ENCODE peak calls at places on chromosomes 13 and 19, in five cellular contexts. V, N, L, D and S are unnamed samples.

GRCh38 chr13:28117689-28118377 is 17.5 kb upstream of the FLT3 start:
- DNase-seq in N (no peak), L (no peak), V (peak; percentile 48), D (peak; percentile 60), S (peak; percentile 78)

GRCh38 chr13:113819341-113819730 is 44.5 kb downstream of the GAS6 start:
- DNase-seq in D (no peak), L (no peak), V (no peak), N (no peak), S (no peak)

GRCh38 chr19:18848860-18849661 is 17.3 kb downstream of the UPF1 start:
- DNase-seq in D (peak; percentile 49), V (peak; percentile 82), N (no peak), L (no peak), S (peak; percentile 74)

GRCh38 chr13:46846736-46847135 is 49.8 kb upstream of the ESD start:
- DNase-seq in L (peak; percentile 12), D (no peak), N (no peak), V (no peak), S (no peak)

GRCh38 chr13:52786747-52787146 is 47.1 kb upstream of the CNMD start:
- DNase-seq in V (no peak), L (no peak), D (no peak), N (no peak), S (no peak)

GRCh38 chr13:99655351-99656091 is 154.2 kb downstream of the TM9SF2 start:
- DNase-seq in L (no peak), N (peak; percentile 90), D (no peak), V (no peak), S (no peak)

GRCh38 chr19:19591133-19591825 is 27.2 kb downstream of the PBX4 start:
- DNase-seq in D (peak; percentile 35), N (peak; percentile 94), V (no peak), L (no peak), S (no peak)

GRCh38 chr19:5826531-5827341 is 12.8 kb downstream of the FUT6 start:
- DNase-seq in L (peak; percentile 90), D (peak; percentile 88), V (peak; percentile 70), N (no peak), S (peak; percentile 40)

GRCh38 chr13:22561581-22561980 is 619.2 kb upstream of the SGCG start:
- DNase-seq in N (no peak), D (no peak), L (no peak), V (no peak), S (no peak)

GRCh38 chr19:45508931-45509691 is 1.8 kb downstream of the VASP start:
- DNase-seq in D (peak; percentile 86), N (peak; percentile 79), L (peak; percentile 76), V (peak; percentile 90), S (peak; percentile 73)

GRCh38 chr13:101942038-101942437 is 459.8 kb downstream of the FGF14 start:
- DNase-seq in V (peak; percentile 23), L (peak; percentile 66), D (peak; percentile 19), N (peak; percentile 20), S (peak; percentile 54)

GRCh38 chr19:35569281-35569781 is 5.9 kb upstream of the ATP4A start:
- DNase-seq in L (no peak), V (no peak), D (no peak), N (no peak), S (peak; percentile 38)

GRCh38 chr13:74210693-74211393 is 76.6 kb upstream of the KLF12 start:
- DNase-seq in V (no peak), D (no peak), N (peak; percentile 98), L (peak; percentile 35), S (peak; percentile 14)

GRCh38 chr13:49455016-49455398 is 10.9 kb downstream of the SETDB2 start:
- DNase-seq in V (no peak), D (no peak), N (no peak), L (no peak), S (no peak)

GRCh38 chr19:31220540-31220939 is 128.7 kb downstream of the TSHZ3 start:
- DNase-seq in V (no peak), D (no peak), L (peak; percentile 2), N (no peak), S (no peak)

GRCh38 chr19:10388957-10389356 is 8.6 kb upstream of the TYK2 start:
- DNase-seq in D (peak; percentile 93), V (peak; percentile 83), N (peak; percentile 59), L (peak; percentile 90), S (peak; percentile 96)

DNA sequence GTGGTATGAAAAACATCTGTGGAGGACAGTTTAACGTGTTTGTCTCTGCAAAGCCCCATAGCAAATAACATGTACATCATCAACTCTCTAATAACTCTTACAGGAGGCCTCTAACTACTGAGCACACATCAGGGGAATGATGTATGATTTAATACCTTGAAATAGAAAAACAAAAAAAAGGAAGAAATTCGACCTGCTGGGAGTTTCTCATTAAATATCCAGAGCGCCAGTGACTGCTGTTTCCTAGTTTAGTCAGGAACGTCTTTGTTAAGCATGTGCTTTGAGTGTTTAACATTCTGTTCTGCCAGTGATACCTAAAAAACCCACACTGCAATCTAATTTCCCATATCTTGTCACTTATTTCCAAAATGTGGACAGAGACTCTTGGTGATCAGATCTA is 235.4 kb downstream of the PCDH20 start:
- DNase-seq in L (no peak), N (no peak), D (no peak), V (no peak), S (no peak)
- H3K9me3 ChIP-seq in L (no peaks in the 10 kb centered on the region), N (no peaks in the 10 kb centered on the region), D (no peaks in the 10 kb centered on the region), V (no peaks in the 10 kb centered on the region), S (no peaks in the 10 kb centered on the region)

GRCh38 chr19:16327501-16327900 is 2.9 kb downstream of the KLF2 start:
- DNase-seq in L (no peak), N (no peak), D (peak; percentile 39), V (no peak), S (no peak)

GRCh38 chr19:16326401-16327130 is 1.9 kb downstream of the KLF2 start:
- DNase-seq in D (peak; percentile 55), N (peak; percentile 19), V (peak; percentile 44), L (no peak), S (no peak)

GRCh38 chr19:16325671-16326400 is 1.2 kb downstream of the KLF2 start:
- DNase-seq in V (peak; percentile 45), D (peak; percentile 46), L (peak; percentile 66), N (peak; percentile 33), S (peak; percentile 66)

GRCh38 chr19:16327911-16328823 is 3.5 kb downstream of the KLF2 start:
- DNase-seq in V (peak; percentile 76), D (peak; percentile 75), N (peak; percentile 41), L (no peak), S (peak; percentile 76)

GRCh38 chr19:16327131-16327450 is 2.5 kb downstream of the KLF2 start:
- DNase-seq in V (no peak), L (no peak), D (no peak), N (no peak), S (no peak)
- H3K4me3 ChIP-seq in V (peak overlapping the region; percentile 70), L (no peak overlapping the region), D (peak overlapping the region; percentile 72), N (peak overlapping the region; percentile 75), S (peak overlapping the region; percentile 96)

GRCh38 chr19:50893047-50893737 is 18.0 kb downstream of the KLK4 start:
- DNase-seq in V (no peak), D (no peak), L (no peak), N (no peak), S (peak; percentile 85)
- TF ChIP-seq CTCF in V (no peak), D (no peak), L (no peak), N (no peak), S (no peak)

GRCh38 chr19:52007805-52008557 is at the start of gene ZNF615:
- DNase-seq in N (peak; percentile 81), V (peak; percentile 92), L (peak; percentile 91), D (peak; percentile 90), S (peak; percentile 96)
- H3K9me3 ChIP-seq in N (no peaks in the 10 kb centered on the region), V (no peaks in the 10 kb centered on the region), L (no peaks in the 10 kb centered on the region), D (peaks cover 17% of the 10 kb centered on the region), S (no peaks in the 10 kb centered on the region)

GRCh38 chr13:66864627-66865026 is 365.5 kb downstream of the PCDH9 start:
- DNase-seq in V (no peak), N (no peak), L (no peak), D (no peak), S (no peak)
- H3K4me3 ChIP-seq in V (no peak overlapping the region), N (no peak overlapping the region), L (no peak overlapping the region), D (no peak overlapping the region), S (no peak overlapping the region)

GRCh38 chr13:72180253-72180952 is 313.4 kb upstream of the DACH1 start:
- DNase-seq in D (no peak), L (no peak), N (peak; percentile 92), V (no peak), S (no peak)

GRCh38 chr13:72185756-72186155 is 318.8 kb upstream of the DACH1 start:
- DNase-seq in V (no peak), D (no peak), L (no peak), N (no peak), S (no peak)

GRCh38 chr13:72186730-72187422 is 319.9 kb upstream of the DACH1 start:
- DNase-seq in D (peak; percentile 38), N (no peak), V (no peak), L (no peak), S (no peak)

DNA sequence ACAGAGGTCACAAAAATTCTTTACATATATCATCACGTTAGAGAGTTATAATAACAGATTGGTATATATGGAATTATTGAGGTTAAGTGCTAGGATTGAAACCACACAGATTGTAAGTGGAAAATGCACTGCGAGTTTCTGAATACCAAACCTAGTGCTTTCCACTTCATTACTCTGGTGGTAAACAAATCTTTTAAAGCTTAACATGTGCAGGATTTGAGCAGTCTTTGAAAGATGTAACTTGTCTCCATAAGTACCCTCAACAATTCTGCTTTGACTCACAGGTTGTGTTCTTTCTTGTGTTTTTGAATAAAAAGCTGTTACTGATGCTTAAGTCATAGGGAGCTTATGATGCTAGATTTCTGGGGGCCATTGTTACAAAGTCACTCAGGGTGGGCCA is 314.7 kb upstream of the DACH1 start:
- DNase-seq in D (no peak), L (no peak), V (no peak), N (peak; percentile 89), S (no peak)
- TF ChIP-seq CTCF in D (no peak), L (no peak), V (no peak), N (no peak), S (no peak)

DNA sequence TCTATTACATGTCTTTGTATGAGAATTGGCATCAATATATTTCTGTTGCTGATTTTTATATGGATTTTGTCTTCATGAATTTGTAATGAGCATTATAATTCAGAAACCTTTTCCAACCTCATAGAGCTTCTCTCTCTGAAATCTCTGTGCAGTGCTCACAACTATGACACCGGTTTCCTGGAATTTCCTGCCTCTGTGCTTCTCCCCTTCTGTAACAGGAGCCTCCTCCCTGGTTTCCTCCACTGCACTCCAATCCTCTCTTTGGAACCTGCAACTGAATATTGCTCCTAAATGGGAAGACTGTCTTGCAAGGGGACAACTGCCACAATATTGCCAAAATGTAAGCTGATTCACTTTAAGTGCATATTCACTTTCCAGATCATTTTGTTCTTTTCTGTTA is 1147.9 kb downstream of the UQCRFS1 start:
- DNase-seq in L (no peak), V (no peak), N (peak; percentile 48), D (no peak), S (no peak)
- H3K9me3 ChIP-seq in L (no peaks in the 10 kb centered on the region), V (no peaks in the 10 kb centered on the region), N (no peaks in the 10 kb centered on the region), D (no peaks in the 10 kb centered on the region), S (no peaks in the 10 kb centered on the region)